ENCODE peak calls at places on chromosomes 1 and 21, in nine cellular contexts. One of them, this sample, is unnamed.

GRCh38 chr1:180136311-180136967 is 18.2 kb upstream of the QSOX1 start:
- DNase-seq in fibroblast of lung: no peak
- DNase-seq in ovary: no peak
- DNase-seq in fibroblast of the aortic adventitia: peak
- DNase-seq in CD8-positive, alpha-beta T cell: no peak
- DNase-seq in thoracic aorta: no peak
- DNase-seq in lung: no peak
- DNase-seq in left lung: no peak
- DNase-seq in MM.1S: no peak
- DNase-seq in this sample: no peak

GRCh38 chr1:224922404-224923164 is 6.9 kb upstream of the DNAH14 start:
- DNase-seq in fibroblast of lung: peak
- DNase-seq in ovary: peak
- DNase-seq in fibroblast of the aortic adventitia: peak
- DNase-seq in CD8-positive, alpha-beta T cell: no peak
- DNase-seq in thoracic aorta: no peak
- DNase-seq in lung: no peak
- DNase-seq in left lung: no peak
- DNase-seq in MM.1S: peak
- DNase-seq in this sample: peak

GRCh38 chr1:58804853-58805252 is 21.0 kb upstream of the JUN start:
- DNase-seq in fibroblast of lung: no peak
- DNase-seq in ovary: no peak
- DNase-seq in fibroblast of the aortic adventitia: no peak
- DNase-seq in CD8-positive, alpha-beta T cell: no peak
- DNase-seq in thoracic aorta: no peak
- DNase-seq in lung: no peak
- DNase-seq in left lung: no peak
- DNase-seq in MM.1S: peak
- DNase-seq in this sample: no peak

GRCh38 chr21:38496224-38496623 is 2.1 kb downstream of the ERG start:
- DNase-seq in fibroblast of lung: no peak
- DNase-seq in ovary: no peak
- DNase-seq in fibroblast of the aortic adventitia: no peak
- DNase-seq in CD8-positive, alpha-beta T cell: no peak
- DNase-seq in thoracic aorta: no peak
- DNase-seq in lung: no peak
- DNase-seq in left lung: no peak
- DNase-seq in MM.1S: no peak
- DNase-seq in this sample: no peak

GRCh38 chr21:44867464-44867863 is 6.0 kb downstream of the PTTG1IP start:
- DNase-seq in fibroblast of lung: no peak
- DNase-seq in ovary: no peak
- DNase-seq in fibroblast of the aortic adventitia: no peak
- DNase-seq in CD8-positive, alpha-beta T cell: no peak
- DNase-seq in thoracic aorta: no peak
- DNase-seq in lung: no peak
- DNase-seq in left lung: no peak
- DNase-seq in MM.1S: no peak
- DNase-seq in this sample: no peak

GRCh38 chr1:2460203-2460602 is 15.9 kb upstream of the PLCH2 start:
- DNase-seq in fibroblast of lung: no peak
- DNase-seq in ovary: no peak
- DNase-seq in fibroblast of the aortic adventitia: no peak
- DNase-seq in CD8-positive, alpha-beta T cell: no peak
- DNase-seq in thoracic aorta: no peak
- DNase-seq in lung: no peak
- DNase-seq in left lung: no peak
- DNase-seq in MM.1S: no peak
- DNase-seq in this sample: no peak

GRCh38 chr1:24390924-24391782 is 22.4 kb downstream of the STPG1 start:
- DNase-seq in fibroblast of lung: peak
- DNase-seq in ovary: peak
- DNase-seq in fibroblast of the aortic adventitia: peak
- DNase-seq in CD8-positive, alpha-beta T cell: peak
- DNase-seq in thoracic aorta: peak
- DNase-seq in lung: peak
- DNase-seq in left lung: peak
- DNase-seq in MM.1S: peak
- DNase-seq in this sample: peak

GRCh38 chr21:45583831-45584509 is 41.7 kb upstream of the SLC19A1 start:
- DNase-seq in fibroblast of lung: no peak
- DNase-seq in ovary: no peak
- DNase-seq in fibroblast of the aortic adventitia: no peak
- DNase-seq in CD8-positive, alpha-beta T cell: no peak
- DNase-seq in thoracic aorta: no peak
- DNase-seq in lung: no peak
- DNase-seq in left lung: peak
- DNase-seq in MM.1S: no peak
- DNase-seq in this sample: no peak

GRCh38 chr1:231194843-231195516 is 33.1 kb downstream of the TRIM67 start:
- DNase-seq in fibroblast of lung: no peak
- DNase-seq in ovary: no peak
- DNase-seq in fibroblast of the aortic adventitia: no peak
- DNase-seq in CD8-positive, alpha-beta T cell: no peak
- DNase-seq in thoracic aorta: no peak
- DNase-seq in lung: peak
- DNase-seq in left lung: no peak
- DNase-seq in MM.1S: no peak
- DNase-seq in this sample: no peak

GRCh38 chr1:90959352-90960206 is 62.3 kb downstream of the ZNF644 start:
- DNase-seq in fibroblast of lung: peak
- DNase-seq in ovary: no peak
- DNase-seq in fibroblast of the aortic adventitia: peak
- DNase-seq in CD8-positive, alpha-beta T cell: no peak
- DNase-seq in thoracic aorta: no peak
- DNase-seq in lung: no peak
- DNase-seq in left lung: no peak
- DNase-seq in MM.1S: no peak
- DNase-seq in this sample: no peak

GRCh38 chr1:209768354-209768774 is 12.5 kb downstream of the TRAF3IP3 start:
- DNase-seq in fibroblast of lung: no peak
- DNase-seq in ovary: no peak
- DNase-seq in fibroblast of the aortic adventitia: no peak
- DNase-seq in CD8-positive, alpha-beta T cell: peak
- DNase-seq in thoracic aorta: no peak
- DNase-seq in lung: no peak
- DNase-seq in left lung: no peak
- DNase-seq in MM.1S: peak
- DNase-seq in this sample: no peak

DNA sequence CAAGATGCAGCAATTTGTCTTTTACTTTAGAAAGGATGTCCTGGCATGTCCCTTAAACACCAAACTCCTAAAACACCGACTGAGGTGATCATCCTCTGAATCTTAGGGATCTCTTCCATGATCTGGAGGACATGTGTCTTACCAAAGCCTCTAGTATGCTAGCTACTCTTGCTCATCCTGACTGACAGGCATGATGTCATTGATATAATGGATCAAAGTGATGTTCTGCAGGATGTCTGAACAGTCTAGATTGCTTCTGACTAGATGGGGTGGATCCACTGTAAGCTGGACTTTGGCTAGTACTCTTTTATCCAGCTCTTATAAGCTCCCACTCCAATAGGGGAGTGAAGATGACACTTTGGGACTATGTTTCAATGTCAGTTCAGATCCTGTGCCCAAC is 11.3 kb upstream of the CGN start:
- DNase-seq in fibroblast of lung: no peak
- DNase-seq in ovary: no peak
- DNase-seq in fibroblast of the aortic adventitia: no peak
- DNase-seq in CD8-positive, alpha-beta T cell: no peak
- DNase-seq in thoracic aorta: no peak
- DNase-seq in lung: no peak
- DNase-seq in left lung: no peak
- DNase-seq in MM.1S: no peak
- DNase-seq in this sample: no peak
- TF ChIP-seq CTCF in fibroblast of lung: no peak
- TF ChIP-seq CTCF in ovary: no peak
- TF ChIP-seq CTCF in fibroblast of the aortic adventitia: no peak
- TF ChIP-seq CTCF in CD8-positive, alpha-beta T cell: no peak
- TF ChIP-seq CTCF in thoracic aorta: no peak
- TF ChIP-seq CTCF in lung: no peak
- TF ChIP-seq CTCF in left lung: no peak
- TF ChIP-seq CTCF in MM.1S: no peak
- TF ChIP-seq CTCF in this sample: no peak

GRCh38 chr1:155070721-155071556 is 7.4 kb downstream of the EFNA4 start:
- DNase-seq in fibroblast of lung: peak
- DNase-seq in ovary: peak
- DNase-seq in fibroblast of the aortic adventitia: peak
- DNase-seq in CD8-positive, alpha-beta T cell: peak
- DNase-seq in thoracic aorta: peak
- DNase-seq in lung: peak
- DNase-seq in left lung: peak
- DNase-seq in MM.1S: peak
- DNase-seq in this sample: peak
- H3K4me3 ChIP-seq in fibroblast of lung: peak
- H3K4me3 ChIP-seq in ovary: peak
- H3K4me3 ChIP-seq in fibroblast of the aortic adventitia: peak
- H3K4me3 ChIP-seq in CD8-positive, alpha-beta T cell: peak
- H3K4me3 ChIP-seq in thoracic aorta: peak
- H3K4me3 ChIP-seq in lung: no peak
- H3K4me3 ChIP-seq in left lung: peak
- H3K4me3 ChIP-seq in MM.1S: peak
- H3K4me3 ChIP-seq in this sample: peak

GRCh38 chr1:13749543-13750307 is 49.7 kb downstream of the PRDM2 start:
- DNase-seq in fibroblast of lung: peak
- DNase-seq in ovary: peak
- DNase-seq in fibroblast of the aortic adventitia: peak
- DNase-seq in CD8-positive, alpha-beta T cell: peak
- DNase-seq in thoracic aorta: peak
- DNase-seq in lung: peak
- DNase-seq in left lung: peak
- DNase-seq in MM.1S: peak
- DNase-seq in this sample: peak

GRCh38 chr1:13751458-13751871 is 51.5 kb downstream of the PRDM2 start:
- DNase-seq in fibroblast of lung: no peak
- DNase-seq in ovary: no peak
- DNase-seq in fibroblast of the aortic adventitia: no peak
- DNase-seq in CD8-positive, alpha-beta T cell: no peak
- DNase-seq in thoracic aorta: no peak
- DNase-seq in lung: no peak
- DNase-seq in left lung: no peak
- DNase-seq in MM.1S: no peak
- DNase-seq in this sample: no peak

GRCh38 chr1:13751985-13752384 is 52.0 kb downstream of the PRDM2 start:
- DNase-seq in fibroblast of lung: no peak
- DNase-seq in ovary: no peak
- DNase-seq in fibroblast of the aortic adventitia: no peak
- DNase-seq in CD8-positive, alpha-beta T cell: no peak
- DNase-seq in thoracic aorta: no peak
- DNase-seq in lung: no peak
- DNase-seq in left lung: no peak
- DNase-seq in MM.1S: no peak
- DNase-seq in this sample: no peak

GRCh38 chr1:13746342-13746741 is 46.4 kb downstream of the PRDM2 start:
- DNase-seq in fibroblast of lung: no peak
- DNase-seq in ovary: no peak
- DNase-seq in fibroblast of the aortic adventitia: no peak
- DNase-seq in CD8-positive, alpha-beta T cell: no peak
- DNase-seq in thoracic aorta: no peak
- DNase-seq in lung: no peak
- DNase-seq in left lung: no peak
- DNase-seq in MM.1S: no peak
- DNase-seq in this sample: no peak

DNA sequence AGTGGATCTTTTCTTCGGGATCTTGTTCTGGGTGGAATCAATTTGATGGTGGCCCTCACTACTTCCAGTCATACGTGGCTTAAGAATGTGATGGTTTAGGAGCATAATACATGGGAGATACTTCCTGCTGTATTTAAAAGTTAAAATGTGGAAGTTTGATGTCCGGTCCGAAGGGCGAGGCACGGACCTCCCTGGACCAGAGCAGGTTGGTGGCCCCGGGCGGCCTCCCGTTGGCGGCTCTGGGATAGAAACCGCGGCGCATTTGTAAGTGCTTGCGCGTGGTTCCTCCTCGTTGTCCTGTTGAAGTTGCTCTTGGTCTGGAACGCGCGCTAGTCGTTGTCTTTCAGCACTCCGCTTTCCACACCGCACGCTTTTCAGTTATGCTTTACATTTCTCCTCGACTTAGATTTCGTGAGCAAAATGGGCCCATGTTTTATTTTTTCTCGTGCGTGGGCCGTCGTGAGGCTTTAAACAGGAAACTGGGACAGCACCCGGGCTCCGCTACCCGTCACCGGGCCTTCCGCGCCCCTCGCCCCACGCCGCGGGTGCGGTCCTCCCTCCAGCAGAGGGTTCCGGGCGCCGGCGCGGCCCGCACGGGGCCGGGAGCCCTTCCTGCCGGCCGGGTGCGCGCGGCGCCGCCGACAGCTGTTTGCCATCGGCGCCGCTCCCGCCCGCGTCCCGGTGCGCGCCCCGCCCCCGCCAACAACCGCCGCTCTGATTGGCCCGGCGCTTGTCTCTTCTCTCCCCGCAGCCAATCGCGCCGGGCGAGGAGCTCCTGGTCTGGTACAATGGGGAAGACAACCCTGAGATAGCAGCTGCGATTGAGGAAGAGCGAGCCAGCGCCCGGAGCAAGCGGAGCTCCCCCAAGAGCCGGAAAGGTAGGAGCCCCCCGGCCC is 48.9 kb downstream of the PRDM2 start:
- DNase-seq in fibroblast of lung: peak
- DNase-seq in ovary: peak
- DNase-seq in fibroblast of the aortic adventitia: peak
- DNase-seq in CD8-positive, alpha-beta T cell: peak
- DNase-seq in thoracic aorta: peak
- DNase-seq in lung: peak
- DNase-seq in left lung: peak
- DNase-seq in MM.1S: peak
- DNase-seq in this sample: peak
- TF ChIP-seq CTCF in fibroblast of lung: no peak
- TF ChIP-seq CTCF in ovary: no peak
- TF ChIP-seq CTCF in fibroblast of the aortic adventitia: peak
- TF ChIP-seq CTCF in CD8-positive, alpha-beta T cell: no peak
- TF ChIP-seq CTCF in thoracic aorta: no peak
- TF ChIP-seq CTCF in lung: no peak
- TF ChIP-seq CTCF in left lung: no peak
- TF ChIP-seq CTCF in MM.1S: no peak
- TF ChIP-seq CTCF in this sample: no peak

GRCh38 chr1:53842347-53842746 is 4.3 kb upstream of the NDC1 start:
- DNase-seq in fibroblast of lung: no peak
- DNase-seq in ovary: no peak
- DNase-seq in fibroblast of the aortic adventitia: no peak
- DNase-seq in CD8-positive, alpha-beta T cell: no peak
- DNase-seq in thoracic aorta: no peak
- DNase-seq in lung: no peak
- DNase-seq in left lung: no peak
- DNase-seq in MM.1S: no peak
- DNase-seq in this sample: no peak

GRCh38 chr1:53850082-53850673 is 12.1 kb upstream of the NDC1 start:
- DNase-seq in fibroblast of lung: no peak
- DNase-seq in ovary: no peak
- DNase-seq in fibroblast of the aortic adventitia: no peak
- DNase-seq in CD8-positive, alpha-beta T cell: no peak
- DNase-seq in thoracic aorta: no peak
- DNase-seq in lung: no peak
- DNase-seq in left lung: no peak
- DNase-seq in MM.1S: no peak
- DNase-seq in this sample: no peak

GRCh38 chr1:53851571-53852282 is 13.6 kb upstream of the NDC1 start:
- DNase-seq in fibroblast of lung: no peak
- DNase-seq in ovary: no peak
- DNase-seq in fibroblast of the aortic adventitia: no peak
- DNase-seq in CD8-positive, alpha-beta T cell: no peak
- DNase-seq in thoracic aorta: no peak
- DNase-seq in lung: no peak
- DNase-seq in left lung: no peak
- DNase-seq in MM.1S: no peak
- DNase-seq in this sample: no peak

GRCh38 chr1:53848025-53848424 is 9.9 kb upstream of the NDC1 start:
- DNase-seq in fibroblast of lung: no peak
- DNase-seq in ovary: no peak
- DNase-seq in fibroblast of the aortic adventitia: no peak
- DNase-seq in CD8-positive, alpha-beta T cell: no peak
- DNase-seq in thoracic aorta: no peak
- DNase-seq in lung: no peak
- DNase-seq in left lung: no peak
- DNase-seq in MM.1S: no peak
- DNase-seq in this sample: no peak
- H3K4me3 ChIP-seq in fibroblast of lung: no peak
- H3K4me3 ChIP-seq in ovary: no peak
- H3K4me3 ChIP-seq in fibroblast of the aortic adventitia: no peak
- H3K4me3 ChIP-seq in CD8-positive, alpha-beta T cell: no peak
- H3K4me3 ChIP-seq in thoracic aorta: no peak
- H3K4me3 ChIP-seq in lung: no peak
- H3K4me3 ChIP-seq in left lung: no peak
- H3K4me3 ChIP-seq in MM.1S: no peak
- H3K4me3 ChIP-seq in this sample: no peak